ENCODE peak calls at places on chromosome 18, in nine cellular contexts. B is omental fat pad; V is activated naive CD8-positive, alpha-beta T cell treated with anti-CD3 and anti-CD28 coated beads, Interleukin-2, amount 10 ng/mL, durations not matched to agents 7 days and 5 days; L is hypothalamus; F is dermis microvascular lymphatic vessel endothelial cell; O is NCI-H1048; K is NCI-H2171 treated with DMSO at 0.1 percent for 48 hours; H is activated CD4-positive, alpha-beta T cell treated with anti-CD3 and anti-CD28 coated beads for 36 hours; X is AG20443. R is an unnamed sample.

GRCh38 chr18:48866028-48866733 is 84.6 kb downstream of the SMAD7 start:
- DNase-seq in L (no peak), X (peak; percentile 82), O (no peak), V (no peak), K (peak; percentile 95), B (no peak), F (no peak), H (no peak), R (no peak)

GRCh38 chr18:35089918-35090550 is 48.8 kb downstream of the MAPRE2 start:
- DNase-seq in L (no peak), F (no peak), K (no peak), H (no peak), B (no peak), V (no peak), O (no peak), X (no peak), R (no peak)

GRCh38 chr18:11040823-11041712 is 108.3 kb downstream of the PIEZO2 start:
- DNase-seq in O (peak; percentile 11), L (no peak), K (peak; percentile 33), X (peak; percentile 70), F (peak; percentile 75), B (no peak), H (peak; percentile 36), V (no peak), R (peak; percentile 10)

GRCh38 chr18:48827321-48828200 is 123.2 kb downstream of the SMAD7 start:
- DNase-seq in H (no peak), B (peak; percentile 24), V (peak; percentile 13), X (peak; percentile 71), F (no peak), L (no peak), K (peak; percentile 78), O (no peak), R (no peak)

GRCh38 chr18:63470751-63471150 is 6.0 kb upstream of the SERPINB5 start:
- DNase-seq in V (no peak), L (no peak), O (no peak), H (no peak), B (no peak), F (no peak), X (no peak), K (no peak), R (no peak)

GRCh38 chr18:77072566-77072965 is 60.0 kb downstream of the MBP start:
- DNase-seq in H (no peak), O (no peak), X (no peak), B (no peak), K (no peak), L (no peak), F (no peak), V (no peak), R (no peak)

GRCh38 chr18:4870177-4870773 is 326.8 kb downstream of the AKAIN1 start:
- DNase-seq in H (peak; percentile 7), L (no peak), K (no peak), B (no peak), V (no peak), O (no peak), X (no peak), F (no peak), R (no peak)

GRCh38 chr18:78724214-78724834 is 255.3 kb upstream of the SALL3 start:
- DNase-seq in X (no peak), O (no peak), K (no peak), V (no peak), L (no peak), H (no peak), B (no peak), F (no peak), R (no peak)

GRCh38 chr18:24492445-24492844 is 32.0 kb downstream of the HRH4 start:
- DNase-seq in K (peak; percentile 10), F (no peak), B (no peak), X (no peak), O (no peak), V (no peak), L (no peak), H (no peak), R (no peak)

GRCh38 chr18:62957885-62958472 is 242.6 kb downstream of the PHLPP1 start:
- DNase-seq in X (no peak), B (no peak), O (no peak), F (peak; percentile 48), H (peak; percentile 74), K (no peak), V (peak; percentile 42), L (no peak), R (peak; percentile 68)

GRCh38 chr18:50637961-50638622 is 78.2 kb downstream of the MAPK4 start:
- DNase-seq in F (no peak), K (no peak), X (no peak), L (no peak), O (no peak), V (no peak), B (no peak), H (no peak), R (no peak)

GRCh38 chr18:37584952-37585695 is 19.5 kb upstream of the CELF4 start:
- DNase-seq in K (no peak), B (no peak), L (no peak), F (no peak), H (no peak), O (no peak), V (no peak), X (no peak), R (no peak)

GRCh38 chr18:23967321-23968089 is 47.0 kb upstream of the TTC39C start:
- DNase-seq in F (no peak), H (peak; percentile 40), L (no peak), B (no peak), X (no peak), O (no peak), V (peak; percentile 51), K (no peak), R (peak; percentile 63)

GRCh38 chr18:76530846-76531245 is 35.8 kb upstream of the ZNF516 start:
- DNase-seq in B (no peak), K (peak; percentile 9), V (no peak), H (no peak), F (no peak), L (no peak), X (no peak), O (no peak), R (no peak)

GRCh38 chr18:58037163-58037562 is 6.9 kb upstream of the NEDD4L start:
- DNase-seq in X (no peak), K (no peak), B (no peak), L (no peak), O (no peak), H (no peak), F (no peak), V (no peak), R (no peak)

GRCh38 chr18:69758458-69758857 is 189.2 kb downstream of the CD226 start:
- DNase-seq in V (no peak), O (no peak), L (no peak), F (no peak), X (peak; percentile 12), H (no peak), K (no peak), B (no peak), R (no peak)

GRCh38 chr18:70333757-70334156 is 44.9 kb downstream of the SOCS6 start:
- DNase-seq in V (no peak), X (peak; percentile 81), O (no peak), H (no peak), K (no peak), L (no peak), F (no peak), B (no peak), R (no peak)

GRCh38 chr18:33837191-33837590 is 259.2 kb downstream of the ASXL3 start:
- DNase-seq in B (no peak), H (no peak), L (no peak), V (no peak), K (no peak), X (no peak), F (no peak), O (no peak), R (no peak)

GRCh38 chr18:72197598-72197997 is 346.5 kb downstream of the CBLN2 start:
- DNase-seq in O (no peak), V (no peak), B (no peak), L (no peak), F (no peak), K (no peak), X (no peak), H (no peak), R (no peak)

GRCh38 chr18:78762753-78763152 is 216.9 kb upstream of the SALL3 start:
- DNase-seq in H (no peak), X (no peak), L (no peak), B (no peak), F (no peak), K (no peak), O (no peak), V (no peak), R (no peak)

GRCh38 chr18:3585656-3586509 is 135.9 kb downstream of the TGIF1 start:
- DNase-seq in X (peak; percentile 82), O (peak; percentile 87), K (peak; percentile 55), F (peak; percentile 82), L (no peak), H (peak; percentile 88), B (peak; percentile 68), V (peak; percentile 65), R (peak; percentile 86)

GRCh38 chr18:3466051-3466450 is 16.1 kb downstream of the TGIF1 start:
- DNase-seq in V (no peak), K (no peak), L (no peak), H (no peak), O (no peak), X (peak; percentile 80), B (no peak), F (no peak), R (no peak)

GRCh38 chr18:31156831-31157763 is 5.6 kb downstream of the DSC1 start:
- DNase-seq in H (no peak), F (no peak), L (no peak), V (no peak), O (no peak), X (no peak), B (no peak), K (no peak), R (no peak)

GRCh38 chr18:48920408-48921038 is 30.2 kb downstream of the SMAD7 start:
- DNase-seq in K (no peak), V (peak; percentile 16), L (no peak), X (no peak), O (no peak), H (no peak), F (no peak), B (no peak), R (no peak)

GRCh38 chr18:49444599-49444998 is 15.8 kb downstream of the DYM start:
- DNase-seq in X (no peak), B (no peak), F (no peak), K (no peak), V (no peak), L (no peak), H (no peak), O (no peak), R (no peak)

GRCh38 chr18:45059695-45060094 is 379.0 kb downstream of the SETBP1 start:
- DNase-seq in O (no peak), F (no peak), X (peak; percentile 58), H (no peak), K (no peak), B (no peak), L (no peak), V (no peak), R (no peak)

GRCh38 chr18:5073026-5073944 is 123.8 kb downstream of the AKAIN1 start:
- DNase-seq in H (peak; percentile 46), O (no peak), K (peak; percentile 79), L (no peak), V (no peak), F (peak; percentile 4), B (no peak), X (peak; percentile 37), R (no peak)

GRCh38 chr18:61975526-61976326 is 82.9 kb upstream of the RNF152 start:
- DNase-seq in V (no peak), L (no peak), K (no peak), F (no peak), X (no peak), O (no peak), H (peak; percentile 27), B (no peak), R (peak; percentile 28)

GRCh38 chr18:50093366-50093765 is 101.6 kb downstream of the MYO5B start:
- DNase-seq in L (no peak), O (no peak), X (no peak), V (no peak), F (no peak), K (no peak), H (no peak), B (no peak), R (no peak)

GRCh38 chr18:63237911-63238710 is 81.5 kb downstream of the BCL2 start:
- DNase-seq in L (no peak), K (no peak), B (no peak), X (peak; percentile 88), O (no peak), V (no peak), F (peak; percentile 11), H (no peak), R (no peak)

GRCh38 chr18:40485318-40485717 is 1469.7 kb upstream of the PIK3C3 start:
- DNase-seq in K (no peak), O (no peak), B (no peak), X (no peak), H (no peak), F (no peak), V (no peak), L (no peak), R (no peak)

R was measured in activated CD4-positive, alpha-beta memory T cell treated with anti-CD3 and anti-CD28 coated beads for 36 hours.